ENCODE peak calls at places on chromosomes 5 and 9, in six cellular contexts. One of them, this sample, is unnamed.

GRCh38 chr5:119333421-119333851 is 22.4 kb upstream of the TNFAIP8 start:
- DNase-seq in IMR-90: peak; percentile 21
- DNase-seq in stomach: no peak
- DNase-seq in astrocyte: no peak
- DNase-seq in psoas muscle: no peak
- DNase-seq in lower lobe of right lung: no peak
- DNase-seq in this sample: no peak

GRCh38 chr5:58871648-58872242 is 288.9 kb downstream of the RAB3C start:
- DNase-seq in lower lobe of right lung: no peak
- DNase-seq in psoas muscle: no peak
- DNase-seq in stomach: no peak
- DNase-seq in astrocyte: no peak
- DNase-seq in IMR-90: peak; percentile 36
- DNase-seq in this sample: no peak

GRCh38 chr5:72171667-72172066 is 64.4 kb downstream of the MAP1B start:
- DNase-seq in IMR-90: no peak
- DNase-seq in psoas muscle: no peak
- DNase-seq in astrocyte: no peak
- DNase-seq in lower lobe of right lung: no peak
- DNase-seq in stomach: no peak
- DNase-seq in this sample: no peak

GRCh38 chr5:154276932-154277331 is 86.4 kb downstream of the GALNT10 start:
- DNase-seq in stomach: no peak
- DNase-seq in astrocyte: peak; percentile 98
- DNase-seq in IMR-90: peak; percentile 97
- DNase-seq in psoas muscle: peak; percentile 63
- DNase-seq in lower lobe of right lung: no peak
- DNase-seq in this sample: no peak

GRCh38 chr5:23419115-23419514 is 88.3 kb upstream of the PRDM9 start:
- DNase-seq in psoas muscle: no peak
- DNase-seq in astrocyte: no peak
- DNase-seq in stomach: no peak
- DNase-seq in lower lobe of right lung: no peak
- DNase-seq in IMR-90: no peak
- DNase-seq in this sample: no peak

GRCh38 chr9:35998333-35998732 is 38.4 kb upstream of the RECK start:
- DNase-seq in stomach: no peak
- DNase-seq in astrocyte: no peak
- DNase-seq in lower lobe of right lung: no peak
- DNase-seq in IMR-90: no peak
- DNase-seq in psoas muscle: no peak
- DNase-seq in this sample: no peak

GRCh38 chr5:179866241-179867078 is 7.8 kb upstream of the MRNIP start:
- DNase-seq in astrocyte: no peak
- DNase-seq in stomach: no peak
- DNase-seq in psoas muscle: no peak
- DNase-seq in lower lobe of right lung: no peak
- DNase-seq in IMR-90: no peak
- DNase-seq in this sample: no peak

GRCh38 chr9:13431137-13431536 is 151.6 kb upstream of the MPDZ start:
- DNase-seq in astrocyte: no peak
- DNase-seq in lower lobe of right lung: no peak
- DNase-seq in stomach: no peak
- DNase-seq in psoas muscle: no peak
- DNase-seq in IMR-90: no peak
- DNase-seq in this sample: no peak

GRCh38 chr9:18459958-18460584 is 13.9 kb upstream of the ADAMTSL1 start:
- DNase-seq in psoas muscle: no peak
- DNase-seq in IMR-90: peak; percentile 76
- DNase-seq in lower lobe of right lung: no peak
- DNase-seq in astrocyte: peak; percentile 93
- DNase-seq in stomach: no peak
- DNase-seq in this sample: no peak

DNA sequence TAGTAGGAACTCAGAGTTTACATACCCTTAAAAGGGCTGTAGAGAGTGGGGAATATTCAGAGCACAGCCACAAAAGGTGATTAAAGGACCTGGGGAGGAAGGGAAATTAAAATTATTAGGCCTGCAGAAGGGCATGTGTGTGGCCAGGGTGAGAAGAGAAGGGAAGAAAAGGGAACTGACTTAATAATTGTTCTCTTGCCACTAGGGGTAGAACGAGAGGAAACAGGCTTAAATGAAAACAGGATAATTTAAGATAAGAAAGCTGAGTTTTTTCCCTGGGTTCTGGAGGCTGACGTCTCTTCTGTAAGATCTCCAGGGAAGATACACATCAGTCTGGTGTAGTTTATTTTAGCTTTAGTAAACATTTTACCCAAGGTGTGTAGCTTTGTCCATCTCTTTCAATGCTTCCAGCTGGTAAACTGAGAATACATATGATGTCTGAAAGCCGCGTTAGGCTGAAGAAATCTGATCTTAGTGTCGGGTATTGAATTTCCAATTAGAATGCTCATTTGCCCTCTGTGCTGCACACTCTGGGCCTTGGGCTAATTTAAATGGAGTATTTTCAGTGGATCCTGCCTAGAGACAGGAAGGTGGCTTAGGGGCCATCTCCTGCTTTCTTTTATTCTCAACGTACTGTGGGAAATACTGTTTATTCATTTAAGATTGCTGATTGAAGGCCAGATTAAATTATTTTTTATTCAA is 416.8 kb downstream of the TMEM38B start:
- DNase-seq in stomach: no peak
- DNase-seq in lower lobe of right lung: no peak
- DNase-seq in astrocyte: no peak
- DNase-seq in psoas muscle: no peak
- DNase-seq in IMR-90: no peak
- DNase-seq in this sample: no peak
- TF ChIP-seq CTCF in stomach: no peak
- TF ChIP-seq CTCF in lower lobe of right lung: no peak
- TF ChIP-seq CTCF in astrocyte: no peak
- TF ChIP-seq CTCF in psoas muscle: no peak
- TF ChIP-seq CTCF in IMR-90: no peak
- TF ChIP-seq CTCF in this sample: no peak

GRCh38 chr5:165919196-165919595 is 2372.2 kb upstream of the WWC1 start:
- DNase-seq in IMR-90: no peak
- DNase-seq in psoas muscle: no peak
- DNase-seq in stomach: no peak
- DNase-seq in astrocyte: no peak
- DNase-seq in lower lobe of right lung: no peak
- DNase-seq in this sample: no peak

GRCh38 chr5:165913059-165913458 is 2378.4 kb upstream of the WWC1 start:
- DNase-seq in stomach: no peak
- DNase-seq in psoas muscle: no peak
- DNase-seq in astrocyte: no peak
- DNase-seq in IMR-90: no peak
- DNase-seq in lower lobe of right lung: no peak
- DNase-seq in this sample: no peak

GRCh38 chr5:165914462-165914861 is 2377.0 kb upstream of the WWC1 start:
- DNase-seq in psoas muscle: no peak
- DNase-seq in astrocyte: no peak
- DNase-seq in IMR-90: no peak
- DNase-seq in stomach: no peak
- DNase-seq in lower lobe of right lung: no peak
- DNase-seq in this sample: no peak
- H3K9me3 ChIP-seq in psoas muscle: no peaks in the 10 kb centered on the region
- H3K9me3 ChIP-seq in astrocyte: no peaks in the 10 kb centered on the region
- H3K9me3 ChIP-seq in IMR-90: peaks cover 2% of the 10 kb centered on the region
- H3K9me3 ChIP-seq in stomach: no peaks in the 10 kb centered on the region
- H3K9me3 ChIP-seq in lower lobe of right lung: no peaks in the 10 kb centered on the region
- H3K9me3 ChIP-seq in this sample: no peaks in the 10 kb centered on the region

GRCh38 chr5:174601937-174602336 is 122.4 kb upstream of the MSX2 start:
- DNase-seq in IMR-90: peak; percentile 46
- DNase-seq in astrocyte: peak; percentile 20
- DNase-seq in stomach: no peak
- DNase-seq in lower lobe of right lung: no peak
- DNase-seq in psoas muscle: no peak
- DNase-seq in this sample: no peak
- H3K27me3 ChIP-seq in IMR-90: no peaks in the 10 kb centered on the region
- H3K27me3 ChIP-seq in astrocyte: no peaks in the 10 kb centered on the region
- H3K27me3 ChIP-seq in stomach: no peaks in the 10 kb centered on the region
- H3K27me3 ChIP-seq in lower lobe of right lung: peaks cover 8% of the 10 kb centered on the region
- H3K27me3 ChIP-seq in psoas muscle: peaks cover 4% of the 10 kb centered on the region
- H3K27me3 ChIP-seq in this sample: no peaks in the 10 kb centered on the region

GRCh38 chr9:133957328-133957727 is 34.8 kb downstream of the VAV2 start:
- DNase-seq in stomach: no peak
- DNase-seq in lower lobe of right lung: peak; percentile 40
- DNase-seq in psoas muscle: no peak
- DNase-seq in astrocyte: no peak
- DNase-seq in IMR-90: no peak
- DNase-seq in this sample: peak; percentile 31

GRCh38 chr9:133956520-133957076 is 35.5 kb downstream of the VAV2 start:
- DNase-seq in lower lobe of right lung: peak; percentile 55
- DNase-seq in stomach: no peak
- DNase-seq in astrocyte: no peak
- DNase-seq in psoas muscle: peak; percentile 39
- DNase-seq in IMR-90: peak; percentile 37
- DNase-seq in this sample: peak; percentile 92

GRCh38 chr9:133954862-133955529 is 37.1 kb downstream of the VAV2 start:
- DNase-seq in stomach: no peak
- DNase-seq in astrocyte: no peak
- DNase-seq in lower lobe of right lung: peak; percentile 36
- DNase-seq in IMR-90: no peak
- DNase-seq in psoas muscle: peak; percentile 15
- DNase-seq in this sample: peak; percentile 50

GRCh38 chr9:133953976-133954709 is 38.0 kb downstream of the VAV2 start:
- DNase-seq in lower lobe of right lung: peak; percentile 43
- DNase-seq in IMR-90: no peak
- DNase-seq in astrocyte: no peak
- DNase-seq in psoas muscle: peak; percentile 14
- DNase-seq in stomach: no peak
- DNase-seq in this sample: no peak

DNA sequence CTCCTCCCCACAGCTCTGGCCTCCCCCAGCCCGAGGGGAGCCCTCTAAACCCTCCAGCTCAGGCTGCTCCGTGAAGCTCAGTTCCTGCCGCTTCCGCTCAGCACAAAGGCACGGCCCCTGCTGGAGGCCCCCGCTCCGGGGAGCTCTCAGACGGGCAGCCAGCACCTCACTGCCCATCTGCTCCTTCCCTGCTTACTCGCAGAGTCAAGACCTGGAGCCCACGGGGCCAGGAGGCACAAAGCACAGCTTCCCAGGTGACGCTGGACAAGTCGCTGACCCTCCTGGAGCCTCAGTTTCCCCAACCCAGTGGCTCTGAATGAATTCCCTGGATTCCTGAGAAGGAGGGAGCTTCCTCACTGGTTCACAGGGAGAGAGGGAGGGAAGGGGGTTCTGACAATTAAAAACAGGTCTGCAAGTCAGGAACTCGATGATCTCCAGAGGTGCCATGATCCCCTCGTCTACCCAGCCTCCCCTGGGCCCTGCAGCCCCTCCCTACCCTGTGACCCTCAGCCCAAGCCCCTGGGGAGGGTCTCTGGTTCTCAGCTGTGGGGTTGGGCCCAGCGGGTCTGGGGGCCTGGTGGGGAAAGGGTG is 36.2 kb downstream of the VAV2 start:
- DNase-seq in stomach: no peak
- DNase-seq in psoas muscle: peak; percentile 23
- DNase-seq in IMR-90: peak; percentile 47
- DNase-seq in astrocyte: peak; percentile 20
- DNase-seq in lower lobe of right lung: peak; percentile 50
- DNase-seq in this sample: peak; percentile 27
- TF ChIP-seq CTCF in stomach: no peak
- TF ChIP-seq CTCF in psoas muscle: no peak
- TF ChIP-seq CTCF in IMR-90: peak; percentile 14
- TF ChIP-seq CTCF in astrocyte: no peak
- TF ChIP-seq CTCF in lower lobe of right lung: no peak
- TF ChIP-seq CTCF in this sample: no peak

GRCh38 chr9:109709881-109710280 is 70.1 kb upstream of the PALM2AKAP2 start:
- DNase-seq in stomach: no peak
- DNase-seq in lower lobe of right lung: no peak
- DNase-seq in astrocyte: no peak
- DNase-seq in IMR-90: no peak
- DNase-seq in psoas muscle: no peak
- DNase-seq in this sample: no peak

GRCh38 chr9:109707355-109707754 is 72.6 kb upstream of the PALM2AKAP2 start:
- DNase-seq in lower lobe of right lung: no peak
- DNase-seq in psoas muscle: no peak
- DNase-seq in astrocyte: no peak
- DNase-seq in stomach: no peak
- DNase-seq in IMR-90: no peak
- DNase-seq in this sample: no peak

GRCh38 chr9:109708507-109708945 is 71.5 kb upstream of the PALM2AKAP2 start:
- DNase-seq in lower lobe of right lung: no peak
- DNase-seq in stomach: no peak
- DNase-seq in IMR-90: peak; percentile 28
- DNase-seq in psoas muscle: no peak
- DNase-seq in astrocyte: peak; percentile 38
- DNase-seq in this sample: no peak

GRCh38 chr9:109704546-109704945 is 75.5 kb upstream of the PALM2AKAP2 start:
- DNase-seq in IMR-90: no peak
- DNase-seq in lower lobe of right lung: no peak
- DNase-seq in stomach: no peak
- DNase-seq in psoas muscle: no peak
- DNase-seq in astrocyte: no peak
- DNase-seq in this sample: no peak

DNA sequence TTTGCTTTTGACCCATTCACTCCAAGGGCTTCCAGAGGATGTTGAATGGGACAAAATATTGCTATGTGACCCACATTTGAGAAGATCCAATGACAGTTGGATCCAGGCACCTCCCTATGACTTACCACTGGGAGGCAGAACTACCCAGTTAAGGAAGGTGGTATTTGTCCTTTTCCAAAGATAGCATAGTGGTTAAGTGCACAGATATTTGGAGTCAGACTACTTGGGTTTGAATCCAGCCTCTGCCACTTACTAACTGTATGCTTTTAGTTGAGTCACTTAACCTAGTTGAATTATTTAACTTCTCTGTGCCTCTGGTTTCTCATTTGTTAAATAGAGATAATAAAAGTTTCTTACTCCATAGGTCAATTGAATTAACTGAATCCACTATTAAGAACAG is 74.5 kb upstream of the PALM2AKAP2 start:
- DNase-seq in psoas muscle: no peak
- DNase-seq in IMR-90: peak; percentile 69
- DNase-seq in stomach: no peak
- DNase-seq in lower lobe of right lung: no peak
- DNase-seq in astrocyte: peak; percentile 38
- DNase-seq in this sample: no peak
- H3K9me3 ChIP-seq in psoas muscle: no peaks in the 10 kb centered on the region
- H3K9me3 ChIP-seq in IMR-90: no peaks in the 10 kb centered on the region
- H3K9me3 ChIP-seq in stomach: no peaks in the 10 kb centered on the region
- H3K9me3 ChIP-seq in lower lobe of right lung: no peaks in the 10 kb centered on the region
- H3K9me3 ChIP-seq in astrocyte: no peaks in the 10 kb centered on the region
- H3K9me3 ChIP-seq in this sample: no peaks in the 10 kb centered on the region

GRCh38 chr9:26477963-26478362 is 414.6 kb downstream of the CAAP1 start:
- DNase-seq in astrocyte: no peak
- DNase-seq in psoas muscle: no peak
- DNase-seq in stomach: no peak
- DNase-seq in lower lobe of right lung: no peak
- DNase-seq in IMR-90: no peak
- DNase-seq in this sample: no peak
- H3K27me3 ChIP-seq in astrocyte: no peaks in the 10 kb centered on the region
- H3K27me3 ChIP-seq in psoas muscle: no peaks in the 10 kb centered on the region
- H3K27me3 ChIP-seq in stomach: no peaks in the 10 kb centered on the region
- H3K27me3 ChIP-seq in lower lobe of right lung: no peaks in the 10 kb centered on the region
- H3K27me3 ChIP-seq in IMR-90: no peaks in the 10 kb centered on the region
- H3K27me3 ChIP-seq in this sample: no peaks in the 10 kb centered on the region

GRCh38 chr9:118761016-118761790 is 608.0 kb downstream of the BRINP1 start:
- DNase-seq in lower lobe of right lung: no peak
- DNase-seq in psoas muscle: no peak
- DNase-seq in astrocyte: no peak
- DNase-seq in stomach: no peak
- DNase-seq in IMR-90: no peak
- DNase-seq in this sample: no peak
- TF ChIP-seq CTCF in lower lobe of right lung: no peak
- TF ChIP-seq CTCF in psoas muscle: no peak
- TF ChIP-seq CTCF in astrocyte: no peak
- TF ChIP-seq CTCF in stomach: no peak
- TF ChIP-seq CTCF in IMR-90: no peak
- TF ChIP-seq CTCF in this sample: no peak

This sample was measured in pancreas.